ENCODE peak calls at places on chromosomes 4 and X, in ten cellular contexts. L, N, R, D, Q, M, S, I, B and H are unnamed samples.

GRCh38 chrX:110684653-110685052 is 111.0 kb downstream of the CHRDL1 start:
- DNase-seq in L (no peak), N (no peak), R (no peak), D (no peak), Q (no peak), M (no peak), S (no peak), I (no peak), B (no peak), H (no peak)

GRCh38 chrX:139739138-139739537 is 31.2 kb upstream of the MCF2 start:
- DNase-seq in L (no peak), N (no peak), R (no peak), D (no peak), Q (no peak), M (no peak), S (no peak), I (no peak), B (no peak), H (no peak)

GRCh38 chr4:127151941-127152340 is 480.8 kb upstream of the INTU start:
- DNase-seq in L (no peak), N (no peak), R (no peak), D (no peak), Q (no peak), M (no peak), S (no peak), I (no peak), B (no peak), H (no peak)

GRCh38 chrX:31279359-31279758 is 207.5 kb upstream of the FTHL17 start:
- DNase-seq in L (no peak), N (no peak), R (no peak), D (no peak), Q (no peak), M (no peak), S (no peak), I (no peak), B (no peak), H (no peak)

GRCh38 chr4:82213485-82214162 is 160.2 kb downstream of the HNRNPD start:
- DNase-seq in L (no peak), N (no peak), R (no peak), D (no peak), Q (no peak), M (no peak), S (no peak), I (no peak), B (no peak), H (no peak)

GRCh38 chr4:71635094-71635493 is 148.8 kb downstream of the GC start:
- DNase-seq in L (no peak), N (no peak), R (no peak), D (no peak), Q (no peak), M (no peak), S (no peak), I (no peak), B (no peak), H (no peak)

GRCh38 chrX:11589573-11590110 is 76.1 kb downstream of the ARHGAP6 start:
- DNase-seq in L (no peak), N (peak), R (no peak), D (no peak), Q (no peak), M (no peak), S (no peak), I (no peak), B (no peak), H (no peak)

GRCh38 chr4:187135878-187136277 is 412.2 kb upstream of the FAT1 start:
- DNase-seq in L (no peak), N (no peak), R (no peak), D (no peak), Q (no peak), M (no peak), S (no peak), I (no peak), B (no peak), H (no peak)

DNA sequence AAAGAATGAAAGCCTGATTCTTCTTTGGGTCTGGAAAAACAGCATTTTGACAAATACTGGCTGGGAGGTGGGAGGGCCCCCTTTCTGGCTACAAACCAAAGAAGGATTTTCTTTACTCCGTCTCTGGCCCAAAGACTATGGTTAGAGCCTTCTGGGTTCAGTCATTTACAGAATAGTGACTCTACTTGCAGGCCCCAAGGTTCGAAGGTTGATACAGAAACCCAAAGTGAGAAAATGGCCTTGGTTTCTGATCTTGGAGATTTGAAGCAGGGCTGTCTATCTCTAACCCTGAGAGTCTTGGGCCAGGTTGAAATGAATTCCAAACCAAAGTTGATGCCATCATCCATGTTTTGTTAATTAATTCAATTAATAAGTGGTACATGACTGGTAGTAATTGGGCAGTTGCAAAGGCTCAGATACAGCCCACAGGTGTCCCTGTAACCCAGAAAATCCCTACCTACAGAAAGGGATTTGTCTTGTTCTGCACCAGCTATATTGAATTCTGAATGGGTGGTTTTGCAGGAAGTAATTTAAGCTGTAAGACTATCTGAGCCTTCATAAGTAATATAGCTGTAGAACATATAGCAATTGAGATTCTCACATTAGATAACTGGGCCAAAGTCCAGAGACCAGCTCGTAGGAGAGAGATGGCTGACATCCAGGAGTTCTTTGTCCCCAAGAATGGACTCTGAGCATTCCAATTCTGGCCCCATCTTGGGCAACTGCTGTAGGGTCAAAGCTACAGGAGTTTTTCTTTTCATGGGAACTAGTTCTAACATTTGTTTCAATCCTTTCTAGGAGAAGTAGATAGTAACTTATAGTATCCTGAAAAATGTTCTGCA is 34.5 kb downstream of the CHRNA9 start:
- DNase-seq in L (no peak), N (no peak), R (no peak), D (no peak), Q (no peak), M (no peak), S (no peak), I (no peak), B (no peak), H (no peak)
- TF ChIP-seq CTCF in L (peak), N (no peak), R (no peak), D (no peak), Q (no peak), M (no peak), S (peak), I (no peak), B (no peak), H (no peak)

GRCh38 chr4:159106636-159107035 is 3.8 kb downstream of the RAPGEF2 start:
- DNase-seq in L (no peak), N (no peak), R (no peak), D (no peak), Q (no peak), M (no peak), S (no peak), I (no peak), B (no peak), H (no peak)
- H3K27ac ChIP-seq in L (no peak), N (no peak), R (no peak), D (no peak), Q (no peak), M (no peak), S (no peak), I (no peak), B (no peak), H (no peak)

DNA sequence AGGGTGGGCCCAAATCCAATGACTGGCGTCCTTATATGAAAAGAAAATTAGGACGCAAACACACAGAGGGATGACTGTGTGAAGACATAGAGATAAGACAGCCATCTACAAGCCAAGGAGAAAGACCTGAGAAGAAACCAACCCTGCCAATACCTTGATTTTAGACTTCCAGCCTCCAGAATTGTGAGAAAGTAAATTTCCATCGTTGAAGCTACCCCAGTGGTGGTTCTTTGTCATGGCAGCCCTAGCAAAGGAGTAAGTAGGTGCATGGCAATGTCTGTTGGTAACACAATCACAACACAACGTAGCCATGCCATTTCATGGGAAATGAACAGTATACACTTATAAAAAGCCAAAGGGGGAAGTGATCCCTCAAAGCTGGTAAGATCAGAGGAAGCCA is 25.3 kb downstream of the SMIM20 start:
- DNase-seq in L (no peak), N (no peak), R (no peak), D (no peak), Q (no peak), M (no peak), S (no peak), I (no peak), B (no peak), H (no peak)
- TF ChIP-seq CTCF in L (peak), N (peak), R (no peak), D (no peak), Q (no peak), M (no peak), S (no peak), I (no peak), B (no peak), H (no peak)

GRCh38 chrX:103063191-103063845 is 653 bp downstream of the BEX1 start:
- DNase-seq in L (no peak), N (peak), R (peak), D (peak), Q (no peak), M (no peak), S (no peak), I (peak), B (no peak), H (no peak)
- H3K27ac ChIP-seq in L (no peak), N (peak), R (peak), D (no peak), Q (no peak), M (no peak), S (no peak), I (no peak), B (no peak), H (no peak)

DNA sequence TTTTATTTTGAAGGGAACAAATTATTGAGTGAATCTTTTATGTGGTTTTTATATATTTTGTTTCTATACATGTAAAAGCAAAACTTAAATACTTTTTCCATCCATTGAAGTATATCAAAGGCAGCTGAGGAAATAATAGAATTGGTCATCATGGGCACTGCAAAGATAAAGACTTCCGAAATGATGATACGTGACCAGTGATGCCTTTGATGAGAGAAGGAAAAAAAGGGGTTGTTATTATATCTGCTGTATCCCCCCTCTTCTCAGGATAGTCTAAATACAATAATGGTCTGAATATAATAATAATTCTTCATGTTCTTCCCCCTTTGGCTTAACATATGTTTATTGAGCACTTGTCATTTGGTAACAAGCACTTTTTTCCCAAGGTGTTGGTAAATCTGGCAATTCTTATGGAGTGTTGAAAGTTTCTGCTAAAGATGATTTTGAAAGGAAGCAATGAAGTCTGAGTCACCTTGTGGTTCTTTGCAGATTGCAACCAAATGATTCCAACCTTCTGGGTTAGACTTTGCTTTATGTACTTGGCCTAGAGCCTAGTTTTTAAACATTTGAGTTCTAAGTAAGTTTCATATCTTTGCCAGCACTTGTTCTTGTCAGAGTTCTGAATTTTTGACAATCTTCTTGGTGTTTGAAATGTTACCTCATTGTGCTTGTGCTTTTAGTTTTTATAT is 60.8 kb downstream of the USP9X start:
- DNase-seq in L (no peak), N (no peak), R (no peak), D (no peak), Q (no peak), M (no peak), S (peak), I (no peak), B (no peak), H (no peak)
- TF ChIP-seq CTCF in L (no peak), N (peak), R (no peak), D (no peak), Q (no peak), M (no peak), S (no peak), I (no peak), B (no peak), H (no peak)

DNA sequence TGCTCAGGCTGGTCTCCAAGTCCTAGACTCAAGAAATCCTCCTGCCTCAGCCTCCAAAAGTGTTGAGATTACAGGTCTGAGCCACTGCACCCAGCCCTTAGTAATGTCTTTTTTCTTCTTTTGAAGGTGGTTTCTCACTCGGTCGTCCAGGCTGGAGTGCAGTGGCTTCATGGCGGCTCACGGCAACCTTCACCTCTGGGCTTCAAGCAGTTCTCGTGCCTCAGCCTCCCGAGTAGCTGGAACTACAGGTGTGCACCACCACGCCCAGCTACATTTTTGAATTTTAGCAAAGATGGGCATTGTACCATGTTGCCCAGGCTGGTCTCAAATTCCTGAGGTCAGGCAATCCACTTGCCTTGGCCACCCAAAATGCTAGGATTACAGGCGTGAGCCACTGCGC is 32.3 kb upstream of the ASMTL start:
- DNase-seq in L (no peak), N (no peak), R (no peak), D (no peak), Q (no peak), M (peak), S (no peak), I (no peak), B (peak), H (no peak)
- H3K27ac ChIP-seq in L (peak), N (no peak), R (no peak), D (no peak), Q (peak), M (no peak), S (no peak), I (no peak), B (no peak), H (no peak)

DNA sequence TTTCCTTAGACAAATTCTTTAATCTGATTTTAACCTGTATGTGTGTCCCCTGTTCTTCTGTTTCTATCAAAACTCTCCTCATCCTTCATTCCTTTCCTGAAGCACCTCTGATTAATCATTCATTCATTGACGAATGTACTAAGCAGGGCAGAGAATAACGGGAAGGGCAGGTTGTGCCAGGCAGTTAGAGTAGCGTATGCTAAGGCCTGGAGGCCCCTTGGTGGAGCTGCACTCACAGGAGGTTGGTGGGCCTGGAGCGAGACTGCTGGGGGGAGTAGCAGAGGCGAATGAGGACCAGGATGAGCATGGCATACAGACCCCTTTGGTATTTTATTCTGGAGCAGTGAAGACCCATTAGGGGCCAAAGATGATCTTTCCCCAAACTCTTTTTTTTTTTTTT is 22.5 kb downstream of the PTTG2 start:
- DNase-seq in L (no peak), N (no peak), R (no peak), D (no peak), Q (no peak), M (no peak), S (no peak), I (no peak), B (no peak), H (no peak)
- TF ChIP-seq CTCF in L (peak), N (no peak), R (no peak), D (no peak), Q (no peak), M (no peak), S (no peak), I (no peak), B (no peak), H (no peak)

GRCh38 chrX:285076-285677 is 4.0 kb downstream of the PLCXD1 start:
- DNase-seq in L (no peak), N (no peak), R (no peak), D (no peak), Q (peak), M (no peak), S (no peak), I (no peak), B (no peak), H (no peak)

GRCh38 chrX:287670-288069 is 6.5 kb downstream of the PLCXD1 start:
- DNase-seq in L (no peak), N (no peak), R (no peak), D (no peak), Q (peak), M (no peak), S (no peak), I (no peak), B (no peak), H (no peak)

GRCh38 chrX:288561-288991 is 7.4 kb downstream of the PLCXD1 start:
- DNase-seq in L (no peak), N (no peak), R (no peak), D (peak), Q (peak), M (no peak), S (no peak), I (no peak), B (peak), H (no peak)

GRCh38 chrX:281166-281999 is at the start of gene PLCXD1:
- DNase-seq in L (peak), N (peak), R (peak), D (peak), Q (peak), M (no peak), S (no peak), I (peak), B (peak), H (no peak)

GRCh38 chrX:283115-283845 is 2.1 kb downstream of the PLCXD1 start:
- DNase-seq in L (peak), N (peak), R (peak), D (peak), Q (peak), M (peak), S (peak), I (peak), B (peak), H (peak)
- H3K27ac ChIP-seq in L (peak), N (peak), R (peak), D (no peak), Q (peak), M (peak), S (peak), I (no peak), B (peak), H (peak)